ENCODE peak calls at places on chromosomes 5 and 9, in four cellular contexts. R, U, M and W are unnamed samples.
A peak's percentile ranks its signal among the peaks of the same experiment; 100 is the strongest.

GRCh38 chr5:618450-618849 is 6.3 kb downstream of the CEP72 start:
- DNase-seq in U (no peak), M (no peak), R (no peak), W (no peak)

GRCh38 chr5:1987471-1987870 is 104.7 kb upstream of the IRX4 start:
- DNase-seq in R (no peak), U (no peak), M (no peak), W (no peak)

GRCh38 chr5:78127875-78128274 is 166.6 kb downstream of the AP3B1 start:
- DNase-seq in M (peak; percentile 19), R (no peak), U (no peak), W (no peak)

GRCh38 chr9:16687678-16688369 is 182.6 kb downstream of the BNC2 start:
- DNase-seq in M (peak; percentile 38), U (no peak), R (peak; percentile 51), W (no peak)

GRCh38 chr9:125593581-125593980 is 113.4 kb downstream of the MAPKAP1 start:
- DNase-seq in U (no peak), R (no peak), M (no peak), W (no peak)

GRCh38 chr5:120361941-120362340 is 102.2 kb upstream of the PRR16 start:
- DNase-seq in R (no peak), U (no peak), M (peak; percentile 10), W (no peak)

GRCh38 chr9:132769895-132770774 is 99.9 kb downstream of the GTF3C4 start:
- DNase-seq in R (peak; percentile 51), M (peak; percentile 74), U (peak; percentile 87), W (peak; percentile 48)

GRCh38 chr5:107484261-107484660 is 186.5 kb downstream of the EFNA5 start:
- DNase-seq in M (no peak), R (no peak), U (no peak), W (no peak)

GRCh38 chr9:120161801-120162200 is 418.2 kb downstream of the CDK5RAP2 start:
- DNase-seq in U (no peak), M (no peak), R (no peak), W (no peak)

GRCh38 chr5:149561848-149562247 is 10.6 kb upstream of the CSNK1A1 start:
- DNase-seq in M (peak; percentile 94), R (peak; percentile 98), U (peak; percentile 42), W (no peak)

GRCh38 chr9:37464426-37465248 is 613 bp downstream of the ZBTB5 start:
- DNase-seq in M (no peak), U (no peak), R (peak; percentile 63), W (no peak)

GRCh38 chr9:103789686-103790085 is 304.4 kb upstream of the SMC2 start:
- DNase-seq in R (no peak), U (no peak), M (peak; percentile 9), W (no peak)

GRCh38 chr5:95761771-95762680 is 30.9 kb downstream of the RHOBTB3 start:
- DNase-seq in M (no peak), U (no peak), R (peak; percentile 94), W (no peak)

GRCh38 chr5:74517700-74518099 is 122.8 kb downstream of the ENC1 start:
- DNase-seq in M (no peak), R (peak; percentile 86), U (no peak), W (no peak)
- H2AK5ac ChIP-seq in M (no peak overlapping the region), R (no peak overlapping the region), U (no peak overlapping the region), W (no peak overlapping the region)

GRCh38 chr5:96795626-96796025 is 12.1 kb downstream of the ERAP1 start:
- DNase-seq in R (no peak), U (no peak), M (no peak), W (no peak)
- H3K4ac ChIP-seq in R (no peak overlapping the region), U (no peak overlapping the region), M (no peak overlapping the region), W (no peak overlapping the region)

DNA sequence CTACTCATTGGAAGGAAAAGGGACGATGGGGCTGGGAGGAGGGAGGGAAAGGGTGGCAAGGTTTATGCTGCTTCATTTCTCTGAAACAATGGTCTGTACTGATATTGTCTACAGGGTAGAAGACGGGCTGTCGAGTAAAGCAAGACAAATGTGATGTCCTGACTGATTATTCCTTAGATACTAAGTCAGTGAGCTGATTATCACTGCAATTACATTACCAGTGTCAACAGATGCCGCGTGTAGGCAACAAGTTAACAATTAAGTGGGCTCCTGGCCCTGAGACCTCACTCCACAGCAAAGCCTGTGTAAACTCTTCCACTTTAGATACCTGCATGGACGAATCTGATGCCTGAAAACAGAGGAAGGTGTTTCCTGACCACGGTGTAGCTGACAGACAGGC is 602.8 kb downstream of the IRX1 start:
- DNase-seq in M (no peak), R (no peak), U (no peak), W (no peak)
- H3K9ac ChIP-seq in M (no peak overlapping the region), R (no peak overlapping the region), U (no peak overlapping the region), W (no peak overlapping the region)

DNA sequence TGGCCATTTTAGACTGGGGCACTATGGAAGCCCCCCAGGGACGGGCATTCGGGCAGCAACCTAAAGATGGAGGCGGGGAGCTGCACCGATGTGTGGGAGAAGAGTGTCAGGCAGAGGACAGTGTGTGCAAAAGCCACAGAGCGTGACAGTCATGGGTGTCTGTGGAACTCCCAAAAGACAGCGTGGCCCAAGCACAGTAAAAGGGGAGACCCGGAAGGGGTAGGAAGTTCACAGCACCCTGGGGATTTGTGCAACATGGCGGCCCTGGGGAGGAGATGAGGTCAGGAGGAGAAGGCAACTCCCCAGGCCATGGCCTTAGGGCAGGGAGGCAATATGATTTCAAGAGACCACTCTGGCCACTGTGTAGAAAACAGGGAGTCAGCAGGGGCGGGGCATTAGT is 38.9 kb upstream of the FGF1 start:
- DNase-seq in R (no peak), M (no peak), U (peak; percentile 15), W (no peak)
- H2AK5ac ChIP-seq in R (peak overlapping the region; percentile 92), M (no peak overlapping the region), U (no peak overlapping the region), W (peak overlapping the region; percentile 41)

GRCh38 chr9:129567842-129568559 is 52.9 kb downstream of the C9orf50 start:
- DNase-seq in M (peak; percentile 89), R (peak; percentile 70), U (peak; percentile 86), W (no peak)
- H3K4ac ChIP-seq in M (peak overlapping the region; percentile 83), R (peak overlapping the region; percentile 98), U (no peak overlapping the region), W (no peak overlapping the region)

GRCh38 chr5:14413331-14413750 is 168.3 kb upstream of the OTULINL start:
- DNase-seq in M (no peak), R (peak; percentile 63), U (no peak), W (no peak)
- H3K9ac ChIP-seq in M (no peak overlapping the region), R (no peak overlapping the region), U (no peak overlapping the region), W (no peak overlapping the region)

DNA sequence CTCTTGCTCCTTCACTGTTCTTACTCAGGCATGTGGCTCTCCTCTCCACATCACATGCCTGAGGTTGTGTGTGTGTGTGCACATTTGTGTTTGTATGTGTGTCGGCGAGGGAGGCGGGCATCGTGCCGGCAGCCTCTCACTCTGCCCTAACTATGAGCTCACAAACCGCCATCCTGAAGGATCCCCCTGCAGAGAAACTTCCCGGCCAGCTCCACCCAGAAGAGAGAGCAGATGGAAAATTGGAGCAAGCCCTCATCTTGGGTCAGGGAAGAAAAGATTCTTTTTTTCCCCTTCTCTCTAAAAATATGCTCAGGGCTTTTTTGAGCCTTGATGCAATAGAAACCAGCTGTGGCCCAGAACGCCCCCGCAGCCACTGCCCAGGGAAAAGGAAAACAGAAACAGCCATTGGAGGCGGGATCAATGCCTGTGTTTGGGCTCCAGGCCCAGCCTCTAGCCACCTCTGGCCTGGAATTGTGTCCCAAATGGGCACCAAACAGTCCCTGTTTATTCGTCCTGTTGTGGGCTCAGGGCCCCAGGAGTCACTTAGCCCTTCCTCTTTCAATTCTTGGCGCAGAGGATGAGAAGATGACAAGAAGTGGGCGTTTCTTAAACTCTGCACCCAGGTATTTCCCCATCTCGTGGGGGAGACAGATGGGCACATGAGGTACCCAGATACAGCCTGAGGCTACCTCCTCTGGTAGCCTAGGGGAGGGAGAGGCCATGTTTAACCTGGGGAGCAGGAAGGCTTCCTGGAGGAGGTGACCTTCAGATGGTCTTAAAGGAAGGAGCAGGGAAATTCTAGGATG is 151.5 kb downstream of the RGS3 start:
- DNase-seq in R (peak; percentile 74), M (no peak), U (peak; percentile 25), W (no peak)
- H2AK5ac ChIP-seq in R (peak overlapping the region; percentile 87), M (no peak overlapping the region), U (no peak overlapping the region), W (peak overlapping the region; percentile 76)

DNA sequence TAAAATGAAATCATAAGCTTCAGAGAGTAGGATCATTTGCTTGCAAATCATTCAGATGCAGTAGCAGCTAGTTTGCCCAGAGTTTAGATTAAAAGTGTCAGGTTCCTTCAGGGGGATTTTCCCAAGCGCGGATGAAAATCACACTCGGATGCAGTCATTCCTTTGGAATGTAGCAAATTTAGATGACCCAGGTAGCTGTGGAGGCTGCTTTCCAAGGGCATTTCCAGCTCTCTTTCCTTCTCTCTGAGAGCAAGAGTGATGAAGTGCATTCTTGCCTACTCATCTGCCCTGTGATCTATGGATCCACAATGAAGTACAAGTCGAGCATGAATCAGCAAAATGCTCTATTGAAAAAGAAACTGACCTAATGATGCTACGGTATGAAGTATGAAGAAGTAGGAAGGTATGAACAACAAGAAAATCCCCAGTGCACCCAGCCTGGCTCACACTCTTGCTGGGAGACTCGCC is 200.2 kb downstream of the PLK2 start:
- DNase-seq in M (peak; percentile 98), U (peak; percentile 59), R (peak; percentile 98), W (peak; percentile 2)
- H3K4ac ChIP-seq in M (no peak overlapping the region), U (no peak overlapping the region), R (peak overlapping the region; percentile 70), W (no peak overlapping the region)

GRCh38 chr9:134750450-134751155 is 109.0 kb downstream of the COL5A1 start:
- DNase-seq in M (no peak), U (no peak), R (no peak), W (no peak)

GRCh38 chr9:134752476-134752875 is 110.9 kb downstream of the COL5A1 start:
- DNase-seq in R (no peak), M (no peak), U (no peak), W (no peak)

GRCh38 chr9:134755221-134755907 is 113.8 kb downstream of the COL5A1 start:
- DNase-seq in R (no peak), U (no peak), M (no peak), W (no peak)

GRCh38 chr9:134751630-134752029 is 110.0 kb downstream of the COL5A1 start:
- DNase-seq in R (no peak), U (no peak), M (no peak), W (no peak)

GRCh38 chr9:134753191-134753590 is 111.6 kb downstream of the COL5A1 start:
- DNase-seq in R (no peak), M (no peak), U (no peak), W (no peak)
- H3K9ac ChIP-seq in R (no peak overlapping the region), M (no peak overlapping the region), U (no peak overlapping the region), W (no peak overlapping the region)